ENCODE peak calls at places on chromosome 1, in five cellular contexts. One of them, this sample, is unnamed.

GRCh38 chr1:6508154-6508875 is 16.8 kb upstream of the PLEKHG5 start:
- DNase-seq in GM23338: no peak
- DNase-seq in ovary: no peak
- DNase-seq in uterus: no peak
- DNase-seq in SK-N-SH: peak
- DNase-seq in this sample: no peak

GRCh38 chr1:26531651-26532131 is 2.1 kb downstream of the RPS6KA1 start:
- DNase-seq in GM23338: peak
- DNase-seq in ovary: no peak
- DNase-seq in uterus: no peak
- DNase-seq in SK-N-SH: peak
- DNase-seq in this sample: no peak

GRCh38 chr1:244801246-244801645 is 34.2 kb upstream of the COX20 start:
- DNase-seq in GM23338: peak
- DNase-seq in ovary: no peak
- DNase-seq in uterus: no peak
- DNase-seq in SK-N-SH: peak
- DNase-seq in this sample: no peak

GRCh38 chr1:76005755-76006154 is 68.8 kb upstream of the ST6GALNAC3 start:
- DNase-seq in GM23338: no peak
- DNase-seq in ovary: no peak
- DNase-seq in uterus: no peak
- DNase-seq in SK-N-SH: no peak
- DNase-seq in this sample: no peak

GRCh38 chr1:155236451-155236850 is 18.8 kb downstream of the ENTREP3 start:
- DNase-seq in GM23338: no peak
- DNase-seq in ovary: no peak
- DNase-seq in uterus: no peak
- DNase-seq in SK-N-SH: no peak
- DNase-seq in this sample: no peak

GRCh38 chr1:234758851-234759250 is 148.9 kb upstream of the IRF2BP2 start:
- DNase-seq in GM23338: no peak
- DNase-seq in ovary: no peak
- DNase-seq in uterus: no peak
- DNase-seq in SK-N-SH: no peak
- DNase-seq in this sample: no peak

GRCh38 chr1:216929870-216930582 is 206.8 kb upstream of the ESRRG start:
- DNase-seq in GM23338: no peak
- DNase-seq in ovary: no peak
- DNase-seq in uterus: no peak
- DNase-seq in SK-N-SH: no peak
- DNase-seq in this sample: no peak

GRCh38 chr1:229942508-229942907 is 124.5 kb upstream of the GALNT2 start:
- DNase-seq in GM23338: no peak
- DNase-seq in ovary: no peak
- DNase-seq in uterus: no peak
- DNase-seq in SK-N-SH: no peak
- DNase-seq in this sample: no peak

GRCh38 chr1:16152521-16153087 is 3.3 kb downstream of the EPHA2 start:
- DNase-seq in GM23338: peak
- DNase-seq in ovary: no peak
- DNase-seq in uterus: no peak
- DNase-seq in SK-N-SH: no peak
- DNase-seq in this sample: no peak

GRCh38 chr1:25568090-25568833 is 24.9 kb downstream of the LDLRAP1 start:
- DNase-seq in GM23338: peak
- DNase-seq in ovary: no peak
- DNase-seq in uterus: peak
- DNase-seq in SK-N-SH: no peak
- DNase-seq in this sample: peak

GRCh38 chr1:209439828-209440227 is 143.7 kb upstream of the CAMK1G start:
- DNase-seq in GM23338: no peak
- DNase-seq in ovary: no peak
- DNase-seq in uterus: no peak
- DNase-seq in SK-N-SH: no peak
- DNase-seq in this sample: no peak

GRCh38 chr1:84377480-84378095 is 20.7 kb upstream of the DNASE2B start:
- DNase-seq in GM23338: no peak
- DNase-seq in ovary: peak
- DNase-seq in uterus: peak
- DNase-seq in SK-N-SH: no peak
- DNase-seq in this sample: no peak

GRCh38 chr1:108878678-108879077 is 1.9 kb downstream of the GPSM2 start:
- DNase-seq in GM23338: no peak
- DNase-seq in ovary: no peak
- DNase-seq in uterus: no peak
- DNase-seq in SK-N-SH: peak
- DNase-seq in this sample: no peak

GRCh38 chr1:108877858-108878257 is 1.1 kb downstream of the GPSM2 start:
- DNase-seq in GM23338: no peak
- DNase-seq in ovary: no peak
- DNase-seq in uterus: no peak
- DNase-seq in SK-N-SH: peak
- DNase-seq in this sample: no peak

GRCh38 chr1:108880850-108881249 is 4.1 kb downstream of the GPSM2 start:
- DNase-seq in GM23338: no peak
- DNase-seq in ovary: no peak
- DNase-seq in uterus: no peak
- DNase-seq in SK-N-SH: peak
- DNase-seq in this sample: no peak

GRCh38 chr1:108882837-108883236 is 6.1 kb downstream of the GPSM2 start:
- DNase-seq in GM23338: no peak
- DNase-seq in ovary: no peak
- DNase-seq in uterus: no peak
- DNase-seq in SK-N-SH: no peak
- DNase-seq in this sample: no peak

GRCh38 chr1:108881369-108881768 is 4.6 kb downstream of the GPSM2 start:
- DNase-seq in GM23338: no peak
- DNase-seq in ovary: no peak
- DNase-seq in uterus: no peak
- DNase-seq in SK-N-SH: no peak
- DNase-seq in this sample: no peak
- H3K27ac ChIP-seq in GM23338: no peak
- H3K27ac ChIP-seq in ovary: no peak
- H3K27ac ChIP-seq in uterus: no peak
- H3K27ac ChIP-seq in SK-N-SH: no peak
- H3K27ac ChIP-seq in this sample: no peak

GRCh38 chr1:203478986-203479385 is 3.4 kb downstream of the PRELP start:
- DNase-seq in GM23338: no peak
- DNase-seq in ovary: no peak
- DNase-seq in uterus: no peak
- DNase-seq in SK-N-SH: no peak
- DNase-seq in this sample: no peak

GRCh38 chr1:203478231-203478630 is 2.6 kb downstream of the PRELP start:
- DNase-seq in GM23338: no peak
- DNase-seq in ovary: no peak
- DNase-seq in uterus: no peak
- DNase-seq in SK-N-SH: no peak
- DNase-seq in this sample: no peak

GRCh38 chr1:203476223-203476622 is 617 bp downstream of the PRELP start:
- DNase-seq in GM23338: no peak
- DNase-seq in ovary: no peak
- DNase-seq in uterus: no peak
- DNase-seq in SK-N-SH: no peak
- DNase-seq in this sample: no peak

GRCh38 chr1:203479646-203480045 is 4.0 kb downstream of the PRELP start:
- DNase-seq in GM23338: no peak
- DNase-seq in ovary: no peak
- DNase-seq in uterus: no peak
- DNase-seq in SK-N-SH: no peak
- DNase-seq in this sample: no peak

GRCh38 chr1:203477748-203478147 is 2.1 kb downstream of the PRELP start:
- DNase-seq in GM23338: no peak
- DNase-seq in ovary: no peak
- DNase-seq in uterus: no peak
- DNase-seq in SK-N-SH: no peak
- DNase-seq in this sample: no peak
- H3K4me3 ChIP-seq in GM23338: no peak
- H3K4me3 ChIP-seq in ovary: peak
- H3K4me3 ChIP-seq in uterus: peak
- H3K4me3 ChIP-seq in SK-N-SH: no peak
- H3K4me3 ChIP-seq in this sample: no peak

GRCh38 chr1:226125097-226125630 is 61.4 kb downstream of the ACBD3 start:
- DNase-seq in GM23338: peak
- DNase-seq in ovary: peak
- DNase-seq in uterus: peak
- DNase-seq in SK-N-SH: peak
- DNase-seq in this sample: no peak
- H3K27ac ChIP-seq in GM23338: no peak
- H3K27ac ChIP-seq in ovary: no peak
- H3K27ac ChIP-seq in uterus: no peak
- H3K27ac ChIP-seq in SK-N-SH: no peak
- H3K27ac ChIP-seq in this sample: no peak

GRCh38 chr1:24118410-24119242 is 6.7 kb upstream of the MYOM3 start:
- DNase-seq in GM23338: no peak
- DNase-seq in ovary: no peak
- DNase-seq in uterus: no peak
- DNase-seq in SK-N-SH: no peak
- DNase-seq in this sample: no peak
- H3K4me3 ChIP-seq in GM23338: no peak
- H3K4me3 ChIP-seq in ovary: no peak
- H3K4me3 ChIP-seq in uterus: no peak
- H3K4me3 ChIP-seq in SK-N-SH: no peak
- H3K4me3 ChIP-seq in this sample: no peak

This sample was measured in iPS DF 6.9.